ENCODE peak calls at places on chromosome 15, in five cellular contexts. Q is ovary, X is colonic mucosa, Z is cardiac muscle cell, M is left lung. I is an unnamed sample.

GRCh38 chr15:48426941-48427340 is 95.7 kb downstream of the DUT start:
- DNase-seq in Q (no peak), X (no peak), Z (no peak), M (no peak), I (no peak)

GRCh38 chr15:51759557-51760070 is 8.2 kb downstream of the TMOD2 start:
- DNase-seq in Q (no peak), X (peak; percentile 58), Z (peak; percentile 57), M (peak; percentile 76), I (no peak)

GRCh38 chr15:101204744-101205535 is 46.9 kb downstream of the CHSY1 start:
- DNase-seq in Q (no peak), X (no peak), Z (no peak), M (no peak), I (no peak)

GRCh38 chr15:75647370-75648155 is at the start of gene SNX33:
- DNase-seq in Q (peak; percentile 88), X (peak; percentile 88), Z (peak; percentile 88), M (peak; percentile 89), I (peak; percentile 87)

GRCh38 chr15:100764778-100765457 is 114.7 kb upstream of the ALDH1A3 start:
- DNase-seq in Q (no peak), X (no peak), Z (no peak), M (no peak), I (no peak)

GRCh38 chr15:89101302-89102191 is 13.3 kb downstream of the ABHD2 start:
- DNase-seq in Q (peak; percentile 79), X (peak; percentile 50), Z (peak; percentile 51), M (peak; percentile 83), I (peak; percentile 74)

GRCh38 chr15:85498471-85498870 is 118.1 kb downstream of the AKAP13 start:
- DNase-seq in Q (no peak), X (no peak), Z (no peak), M (no peak), I (no peak)

GRCh38 chr15:78949461-78949860 is 4.6 kb upstream of the CTSH start:
- DNase-seq in Q (no peak), X (no peak), Z (no peak), M (no peak), I (no peak)

GRCh38 chr15:29656636-29657475 is 165.4 kb downstream of the TJP1 start:
- DNase-seq in Q (no peak), X (no peak), Z (peak; percentile 46), M (no peak), I (no peak)

GRCh38 chr15:51576911-51577500 is 45.6 kb downstream of the DMXL2 start:
- DNase-seq in Q (no peak), X (no peak), Z (no peak), M (no peak), I (no peak)

GRCh38 chr15:94324117-94324826 is 92.9 kb downstream of the MCTP2 start:
- DNase-seq in Q (peak; percentile 40), X (peak; percentile 35), Z (peak; percentile 73), M (peak; percentile 45), I (peak; percentile 62)

GRCh38 chr15:39936187-39936586 is 2.3 kb downstream of the EIF2AK4 start:
- DNase-seq in Q (no peak), X (no peak), Z (no peak), M (no peak), I (no peak)

GRCh38 chr15:89749951-89750559 is 994 bp downstream of the MESP1 start:
- DNase-seq in Q (peak; percentile 33), X (no peak), Z (peak; percentile 43), M (peak; percentile 47), I (peak; percentile 55)

GRCh38 chr15:48671381-48672022 is 26.0 kb upstream of the FBN1 start:
- DNase-seq in Q (peak; percentile 27), X (no peak), Z (no peak), M (peak; percentile 32), I (no peak)

GRCh38 chr15:78947506-78947905 is 2.7 kb upstream of the CTSH start:
- DNase-seq in Q (no peak), X (no peak), Z (no peak), M (no peak), I (no peak)

GRCh38 chr15:52819253-52819652 is 29.1 kb upstream of the ONECUT1 start:
- DNase-seq in Q (no peak), X (no peak), Z (no peak), M (no peak), I (no peak)

GRCh38 chr15:59764775-59765174 is 75.7 kb upstream of the BNIP2 start:
- DNase-seq in Q (no peak), X (no peak), Z (no peak), M (no peak), I (no peak)

GRCh38 chr15:32747886-32748285 is 30.1 kb downstream of the GREM1 start:
- DNase-seq in Q (no peak), X (no peak), Z (no peak), M (no peak), I (no peak)

GRCh38 chr15:68205558-68205944 is 419 bp upstream of the CALML4 start:
- DNase-seq in Q (no peak), X (no peak), Z (no peak), M (no peak), I (no peak)

GRCh38 chr15:45469429-45469828 is 53.1 kb downstream of the SLC30A4 start:
- DNase-seq in Q (no peak), X (no peak), Z (no peak), M (no peak), I (no peak)

GRCh38 chr15:59685737-59686297 is 3.3 kb downstream of the BNIP2 start:
- DNase-seq in Q (no peak), X (no peak), Z (no peak), M (no peak), I (no peak)

GRCh38 chr15:22881739-22882440 is 43.4 kb downstream of the NIPA2 start:
- DNase-seq in Q (no peak), X (no peak), Z (no peak), M (no peak), I (no peak)

GRCh38 chr15:22880068-22880980 is 41.9 kb downstream of the NIPA2 start:
- DNase-seq in Q (no peak), X (no peak), Z (no peak), M (no peak), I (no peak)

GRCh38 chr15:22878103-22878502 is 39.6 kb downstream of the NIPA2 start:
- DNase-seq in Q (no peak), X (no peak), Z (no peak), M (no peak), I (no peak)

GRCh38 chr15:22883196-22883595 is 44.7 kb downstream of the NIPA2 start:
- DNase-seq in Q (no peak), X (no peak), Z (no peak), M (no peak), I (no peak)

DNA sequence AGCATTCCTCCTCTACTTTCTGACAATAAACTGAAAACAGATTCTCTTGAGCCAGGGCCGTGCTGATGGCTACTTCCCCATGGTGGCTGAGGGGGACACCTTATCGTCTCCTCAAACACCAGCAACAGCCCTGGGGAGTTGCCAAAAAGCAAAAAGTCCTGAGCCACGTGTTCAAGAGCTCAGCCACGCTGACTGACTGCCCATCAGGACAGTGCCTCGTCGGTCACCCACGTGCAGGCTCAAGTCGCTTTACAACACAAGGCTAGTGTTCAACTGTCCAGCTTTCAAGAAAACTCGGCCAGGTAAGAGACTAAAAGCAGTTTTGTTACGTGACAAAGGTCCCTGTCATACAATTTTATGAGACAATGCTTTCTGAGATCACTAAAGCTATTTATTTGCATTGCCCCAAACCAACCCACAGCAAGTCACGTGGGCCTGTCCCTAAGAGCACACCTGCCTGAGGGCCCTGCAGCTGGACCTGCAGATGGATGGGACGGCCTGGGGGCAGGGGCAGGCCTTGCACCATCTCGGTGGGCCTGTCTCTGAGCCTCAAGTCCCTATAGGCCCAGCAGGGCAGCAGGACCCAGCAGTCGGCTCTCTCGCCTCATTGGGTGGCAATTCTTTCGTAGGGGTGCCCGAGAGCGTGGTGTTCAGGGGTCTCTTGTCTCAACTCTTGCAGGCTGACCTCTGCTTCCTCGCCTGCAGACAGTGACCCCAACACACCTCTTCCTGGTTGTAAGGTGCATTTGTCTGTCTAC is 42.7 kb downstream of the NIPA2 start:
- DNase-seq in Q (no peak), X (no peak), Z (no peak), M (no peak), I (no peak)
- H3K4me1 ChIP-seq in Q (no peaks in the 10 kb centered on the region), X (peaks cover 5% of the 10 kb centered on the region), Z (no peaks in the 10 kb centered on the region), M (no peaks in the 10 kb centered on the region), I (no peaks in the 10 kb centered on the region)

DNA sequence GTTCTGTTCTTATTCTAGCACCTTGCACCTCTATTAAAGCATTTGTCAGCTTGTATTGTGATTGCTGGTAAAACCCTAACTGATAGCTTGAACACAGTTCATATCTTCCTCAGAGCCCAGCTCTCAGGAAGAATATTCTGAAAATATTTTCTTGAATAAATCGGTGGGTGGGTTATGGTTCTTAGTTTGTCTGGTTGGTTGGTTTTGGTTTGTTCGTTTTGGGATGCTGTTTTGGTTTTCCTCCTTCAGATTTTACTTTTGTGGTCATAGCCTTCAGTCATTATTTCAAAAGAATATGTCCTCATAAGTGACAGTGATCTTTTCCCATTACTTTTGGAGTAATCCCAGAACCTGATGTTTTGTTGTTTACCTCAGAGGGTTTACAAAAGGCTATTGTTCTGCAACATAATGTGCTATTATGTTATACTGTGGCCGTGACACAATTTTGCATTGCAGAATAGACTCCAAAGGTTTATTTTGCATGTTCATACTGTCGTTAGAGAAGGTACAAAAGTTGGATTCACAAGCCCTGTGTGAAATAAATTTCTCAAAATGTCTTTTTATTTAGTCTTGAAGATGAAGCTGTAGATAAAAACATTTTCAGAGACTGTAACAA is 2.7 kb upstream of the TMEM87A start:
- DNase-seq in Q (no peak), X (no peak), Z (no peak), M (no peak), I (no peak)
- H3K4me3 ChIP-seq in Q (no peak overlapping the region), X (peak overlapping the region; percentile 58), Z (no peak overlapping the region), M (peak overlapping the region; percentile 58), I (peak overlapping the region; percentile 60)

GRCh38 chr15:38796589-38796988 is 232.0 kb upstream of the RASGRP1 start:
- DNase-seq in Q (no peak), X (no peak), Z (no peak), M (no peak), I (no peak)
- TF ChIP-seq CTCF in Q (no peak), X (no peak), Z (no peak), M (no peak), I (no peak)

GRCh38 chr15:30918366-30918765 is 14.7 kb downstream of the FAN1 start:
- DNase-seq in Q (no peak), X (no peak), Z (no peak), M (no peak), I (no peak)
- H3K4me1 ChIP-seq in Q (no peaks in the 10 kb centered on the region), X (no peaks in the 10 kb centered on the region), Z (no peaks in the 10 kb centered on the region), M (no peaks in the 10 kb centered on the region), I (no peaks in the 10 kb centered on the region)

DNA sequence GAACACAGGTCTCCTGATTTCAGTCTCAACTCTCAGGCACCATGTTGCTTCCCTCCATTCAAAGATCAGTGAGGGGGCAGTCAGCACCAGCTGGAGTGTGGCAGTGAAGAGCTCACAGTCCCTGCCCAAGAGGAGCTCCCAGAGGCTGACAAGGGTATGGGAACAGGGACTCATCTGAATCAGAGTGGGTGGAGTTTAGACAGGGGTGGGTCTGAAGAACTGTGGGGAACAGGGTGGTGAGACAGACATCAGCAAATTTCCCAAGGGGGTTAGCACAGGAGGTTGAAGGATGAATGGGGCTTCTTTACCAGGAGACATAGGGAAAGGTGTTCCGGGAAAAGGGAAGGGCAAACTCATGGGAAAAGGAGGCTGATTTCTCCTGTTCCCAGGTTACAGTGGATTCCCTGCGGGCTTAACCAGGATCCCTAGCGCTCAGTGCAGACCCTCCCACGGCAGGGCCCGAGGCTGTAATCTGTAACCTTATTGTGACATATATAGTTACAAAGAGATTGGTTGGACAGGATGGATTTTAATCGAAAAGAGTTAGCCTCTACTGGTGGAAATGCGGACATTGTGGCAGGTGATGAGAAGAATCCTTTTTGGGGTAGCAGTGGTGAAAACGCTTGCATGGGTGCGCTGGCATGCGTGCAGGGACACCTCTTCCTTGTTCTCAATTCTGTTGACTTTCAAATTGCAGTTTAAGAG is 160.2 kb downstream of the SMAD6 start:
- DNase-seq in Q (no peak), X (peak; percentile 14), Z (no peak), M (no peak), I (peak; percentile 5)
- H3K4me3 ChIP-seq in Q (no peak overlapping the region), X (no peak overlapping the region), Z (no peak overlapping the region), M (no peak overlapping the region), I (no peak overlapping the region)

GRCh38 chr15:88091444-88092016 is 165.0 kb downstream of the NTRK3 start:
- DNase-seq in Q (no peak), X (no peak), Z (no peak), M (no peak), I (no peak)
- TF ChIP-seq CTCF in Q (no peak), X (no peak), Z (no peak), M (no peak), I (no peak)